ENCODE peak calls at places on chromosomes 13 and 19, in six cellular contexts. X is mammary epithelial cell; Z is stimulated activated CD4-positive, alpha-beta T cell treated with anti-CD3 and anti-CD28 coated beads, Interleukin-4, amount 100 ng/mL, for 48 hours; C is activated CD8-positive, alpha-beta memory T cell treated with anti-CD3 and anti-CD28 coated beads, Interleukin-2, amount 50 U/mL, for 48 hours; G is Daoy; W is transverse colon. R is an unnamed sample.

GRCh38 chr13:66574606-66575005 is 655.5 kb downstream of the PCDH9 start:
- DNase-seq in X (no peak), Z (no peak), C (no peak), G (no peak), W (no peak), R (no peak)

GRCh38 chr13:35621989-35622388 is 145.5 kb upstream of the MAB21L1 start:
- DNase-seq in X (peak; percentile 12), Z (no peak), C (no peak), G (peak; percentile 8), W (no peak), R (peak; percentile 43)

GRCh38 chr19:9075064-9075964 is 11.5 kb upstream of the OR1M1 start:
- DNase-seq in X (peak; percentile 98), Z (no peak), C (no peak), G (peak; percentile 99), W (peak; percentile 50), R (peak; percentile 91)

GRCh38 chr13:24407844-24408243 is 98.5 kb downstream of the C1QTNF9 start:
- DNase-seq in X (no peak), Z (no peak), C (no peak), G (no peak), W (no peak), R (no peak)

GRCh38 chr13:99496322-99497142 is 4.7 kb upstream of the TM9SF2 start:
- DNase-seq in X (no peak), Z (peak; percentile 43), C (peak; percentile 72), G (peak; percentile 86), W (peak; percentile 76), R (no peak)

GRCh38 chr13:93298741-93299140 is 72.1 kb downstream of the GPC6 start:
- DNase-seq in X (no peak), Z (no peak), C (no peak), G (no peak), W (no peak), R (no peak)

GRCh38 chr13:44050450-44051063 is 170.9 kb downstream of the LACC1 start:
- DNase-seq in X (peak; percentile 20), Z (no peak), C (no peak), G (peak; percentile 9), W (no peak), R (no peak)

GRCh38 chr19:44894946-44895345 is 3.9 kb downstream of the TOMM40 start:
- DNase-seq in X (no peak), Z (no peak), C (no peak), G (no peak), W (no peak), R (no peak)

GRCh38 chr13:82947121-82948077 is 934.9 kb downstream of the SLITRK1 start:
- DNase-seq in X (peak; percentile 11), Z (no peak), C (no peak), G (no peak), W (no peak), R (no peak)

GRCh38 chr13:21668665-21669599 is 1.9 kb upstream of the FGF9 start:
- DNase-seq in X (no peak), Z (no peak), C (peak; percentile 73), G (peak; percentile 51), W (peak; percentile 47), R (no peak)

GRCh38 chr19:2478756-2479555 is 3.0 kb downstream of the GADD45B start:
- DNase-seq in X (peak; percentile 69), Z (no peak), C (peak; percentile 74), G (peak; percentile 78), W (peak; percentile 82), R (peak; percentile 63)

GRCh38 chr19:34734601-34735103 is 609 bp downstream of the ZNF181 start:
- DNase-seq in X (no peak), Z (no peak), C (no peak), G (no peak), W (peak; percentile 28), R (no peak)

GRCh38 chr19:45455707-45456499 is 11.9 kb upstream of the FOSB start:
- DNase-seq in X (peak; percentile 98), Z (no peak), C (peak; percentile 84), G (peak; percentile 100), W (peak; percentile 94), R (peak; percentile 96)

GRCh38 chr19:44141191-44142013 is at the start of gene ZNF234:
- DNase-seq in X (peak; percentile 71), Z (peak; percentile 55), C (peak; percentile 80), G (peak; percentile 81), W (peak; percentile 80), R (no peak)

GRCh38 chr19:9865732-9866627 is 30.9 kb downstream of the PIN1 start:
- DNase-seq in X (no peak), Z (no peak), C (no peak), G (no peak), W (no peak), R (no peak)

GRCh38 chr19:46715620-46716012 is 1.3 kb downstream of the PRKD2 start:
- DNase-seq in X (no peak), Z (no peak), C (no peak), G (no peak), W (no peak), R (no peak)

GRCh38 chr13:27088619-27089018 is 83.0 kb downstream of the USP12 start:
- DNase-seq in X (no peak), Z (no peak), C (no peak), G (no peak), W (no peak), R (no peak)

GRCh38 chr19:49555600-49556411 is 24.6 kb downstream of the NOSIP start:
- DNase-seq in X (no peak), Z (peak; percentile 83), C (peak; percentile 86), G (no peak), W (peak; percentile 84), R (no peak)

GRCh38 chr13:110391273-110391672 is 84.2 kb downstream of the COL4A2 start:
- DNase-seq in X (no peak), Z (no peak), C (no peak), G (no peak), W (no peak), R (no peak)

GRCh38 chr13:105817011-105817410 is 718.5 kb downstream of the EFNB2 start:
- DNase-seq in X (peak; percentile 15), Z (no peak), C (no peak), G (no peak), W (no peak), R (peak; percentile 49)